ENCODE peak calls at places on chromosome 7, in nine cellular contexts. O is left ventricle myocardium superior, P is foreskin fibroblast, D is A549, S is NAMALWA, R is caudate nucleus, K is MM.1S, F is PC-3, C is midbrain. X is an unnamed sample.

GRCh38 chr7:127900735-127901685 is 130.2 kb downstream of the LRRC4 start:
- DNase-seq in D (no peak), P (no peak), S (no peak), O (no peak), F (no peak), C (no peak), R (no peak), K (no peak), X (no peak)

GRCh38 chr7:79789584-79790345 is 336.3 kb upstream of the MAGI2 start:
- DNase-seq in C (no peak), F (no peak), K (no peak), S (no peak), R (no peak), D (no peak), P (peak; percentile 68), O (no peak), X (no peak)

GRCh38 chr7:28984219-28984618 is 26.1 kb upstream of the TRIL start:
- DNase-seq in O (no peak), R (no peak), K (no peak), S (no peak), D (no peak), P (no peak), F (no peak), C (no peak), X (no peak)

GRCh38 chr7:22331704-22332103 is 25.2 kb downstream of the RAPGEF5 start:
- DNase-seq in R (no peak), C (no peak), P (no peak), D (no peak), K (no peak), S (no peak), F (no peak), O (no peak), X (no peak)

GRCh38 chr7:135994466-135995205 is 17.5 kb upstream of the MTPN start:
- DNase-seq in D (peak; percentile 9), R (no peak), P (peak; percentile 19), F (peak; percentile 22), O (no peak), S (no peak), K (peak; percentile 51), C (no peak), X (no peak)

GRCh38 chr7:133961724-133962123 is 165.4 kb upstream of the LRGUK start:
- DNase-seq in P (no peak), D (no peak), F (no peak), R (no peak), C (no peak), S (no peak), K (no peak), O (no peak), X (no peak)

GRCh38 chr7:88432321-88432720 is 125.6 kb upstream of the STEAP4 start:
- DNase-seq in R (no peak), C (no peak), F (no peak), P (peak; percentile 9), K (no peak), O (no peak), S (no peak), D (no peak), X (no peak)

GRCh38 chr7:1457949-1458675 is 1.2 kb downstream of the MICALL2 start:
- DNase-seq in K (no peak), F (peak; percentile 18), O (no peak), R (no peak), C (peak; percentile 15), S (no peak), P (peak; percentile 32), D (no peak), X (no peak)

GRCh38 chr7:153641202-153641601 is 411.0 kb upstream of the DPP6 start:
- DNase-seq in R (no peak), S (no peak), K (no peak), P (no peak), C (no peak), D (no peak), F (no peak), O (peak; percentile 66), X (no peak)

GRCh38 chr7:97075928-97076327 is 41.6 kb upstream of the SDHAF3 start:
- DNase-seq in R (no peak), S (no peak), P (no peak), F (peak; percentile 11), D (peak; percentile 12), K (no peak), C (no peak), O (no peak), X (no peak)

GRCh38 chr7:142581341-142581740 is 167.9 kb upstream of the PRSS1 start:
- DNase-seq in K (peak; percentile 88), R (no peak), F (peak; percentile 38), O (no peak), P (peak; percentile 68), C (no peak), S (peak; percentile 45), D (peak; percentile 10), X (peak; percentile 55)

GRCh38 chr7:137130751-137131158 is 212.8 kb downstream of the PTN start:
- DNase-seq in O (no peak), D (no peak), R (no peak), C (no peak), F (peak; percentile 90), K (no peak), P (peak; percentile 69), S (no peak), X (no peak)

GRCh38 chr7:111676167-111676566 is 113.9 kb upstream of the IMMP2L start:
- DNase-seq in C (no peak), R (no peak), O (no peak), K (no peak), P (no peak), S (no peak), F (no peak), D (no peak), X (no peak)

GRCh38 chr7:55533050-55533728 is 39.1 kb downstream of the VOPP1 start:
- DNase-seq in R (no peak), D (no peak), P (peak; percentile 72), F (peak; percentile 49), S (peak; percentile 99), C (peak; percentile 13), K (peak; percentile 97), O (no peak), X (peak; percentile 96)

GRCh38 chr7:78636727-78637126 is 816.7 kb downstream of the MAGI2 start:
- DNase-seq in P (no peak), K (no peak), D (no peak), F (peak; percentile 15), R (no peak), S (no peak), O (no peak), C (no peak), X (no peak)

GRCh38 chr7:9488555-9488954 is 1055.1 kb downstream of the NXPH1 start:
- DNase-seq in D (no peak), C (no peak), S (no peak), R (no peak), F (peak; percentile 67), K (peak; percentile 45), O (no peak), P (peak; percentile 31), X (no peak)

GRCh38 chr7:133529861-133530260 is 277.0 kb downstream of the EXOC4 start:
- DNase-seq in P (peak; percentile 11), D (no peak), K (no peak), O (no peak), R (no peak), F (no peak), S (peak; percentile 6), C (no peak), X (no peak)

GRCh38 chr7:36278069-36278766 is 111.4 kb upstream of the ANLN start:
- DNase-seq in C (no peak), D (no peak), O (no peak), R (no peak), F (no peak), P (no peak), S (no peak), K (no peak), X (no peak)

GRCh38 chr7:22697322-22697859 is 29.6 kb upstream of the IL6 start:
- DNase-seq in D (no peak), R (no peak), K (no peak), F (no peak), O (no peak), P (no peak), S (no peak), C (no peak), X (no peak)

GRCh38 chr7:770336-770735 is 43.3 kb upstream of the PRKAR1B start:
- DNase-seq in O (no peak), K (no peak), S (no peak), R (no peak), C (no peak), F (no peak), D (no peak), P (no peak), X (no peak)

GRCh38 chr7:21766218-21766617 is 179.5 kb downstream of the CDCA7L start:
- DNase-seq in R (no peak), C (no peak), D (no peak), O (no peak), K (no peak), S (no peak), P (no peak), F (no peak), X (no peak)

GRCh38 chr7:33757050-33757449 is 148.3 kb upstream of the BMPER start:
- DNase-seq in P (no peak), D (no peak), R (no peak), C (no peak), S (no peak), O (peak; percentile 38), F (no peak), K (no peak), X (no peak)

GRCh38 chr7:47150497-47151260 is 431.2 kb downstream of the TNS3 start:
- DNase-seq in O (no peak), K (no peak), F (no peak), R (no peak), C (no peak), D (no peak), P (peak; percentile 51), S (peak; percentile 91), X (peak; percentile 84)

GRCh38 chr7:135712182-135712782 is 15.7 kb downstream of the SLC13A4 start:
- DNase-seq in K (no peak), O (no peak), F (no peak), S (peak; percentile 19), P (peak; percentile 19), C (no peak), D (no peak), R (no peak), X (peak; percentile 25)

GRCh38 chr7:123415625-123416024 is 118.8 kb downstream of the IQUB start:
- DNase-seq in P (no peak), C (no peak), S (no peak), K (no peak), F (no peak), R (no peak), D (no peak), O (no peak), X (no peak)

GRCh38 chr7:16650266-16650665 is 4.3 kb downstream of the BZW2 start:
- DNase-seq in K (no peak), C (no peak), S (no peak), D (no peak), F (no peak), P (no peak), R (no peak), O (no peak), X (no peak)

GRCh38 chr7:108146070-108146842 is 16.1 kb upstream of the LAMB4 start:
- DNase-seq in F (peak; percentile 84), D (peak; percentile 75), O (peak; percentile 28), S (peak; percentile 88), C (peak; percentile 80), K (peak; percentile 71), R (no peak), P (peak; percentile 92), X (peak; percentile 60)

GRCh38 chr7:106462365-106462859 is 177.6 kb upstream of the NAMPT start:
- DNase-seq in S (peak; percentile 81), P (peak; percentile 67), R (no peak), C (peak; percentile 56), O (no peak), K (peak; percentile 71), F (peak; percentile 81), D (peak; percentile 50), X (peak; percentile 39)

GRCh38 chr7:70415179-70415972 is 716.6 kb upstream of the GALNT17 start:
- DNase-seq in C (no peak), S (peak; percentile 38), K (no peak), F (no peak), R (no peak), O (no peak), D (no peak), P (no peak), X (peak; percentile 53)

GRCh38 chr7:66202380-66202779 is 2.8 kb upstream of the TPST1 start:
- DNase-seq in C (no peak), S (no peak), K (no peak), D (no peak), O (no peak), P (no peak), R (no peak), F (no peak), X (no peak)

GRCh38 chr7:44471436-44471835 is 19.0 kb downstream of the NUDCD3 start:
- DNase-seq in S (no peak), D (no peak), K (no peak), P (no peak), F (no peak), R (no peak), C (no peak), O (no peak), X (no peak)